ENCODE peak calls at places on chromosome 4, in eight cellular contexts. C, E, W, Q, X, F, M and T are unnamed samples. For H3K36me3, the result is how much of the 10 kb centered on the place peaks cover.

GRCh38 chr4:86274642-86275041 is 85.2 kb downstream of the MAPK10 start:
- DNase-seq in C (no peak), W (no peak), E (no peak), Q (no peak), X (no peak), F (no peak), M (no peak), T (no peak)

GRCh38 chr4:139416073-139416673 is 37.7 kb upstream of the RAB33B start:
- DNase-seq in F (peak), M (peak), W (no peak), E (no peak), X (peak), C (peak), Q (no peak), T (no peak)

GRCh38 chr4:101500742-101501141 is 153.4 kb upstream of the PPP3CA start:
- DNase-seq in C (no peak), F (no peak), W (no peak), M (no peak), Q (no peak), E (no peak), X (no peak), T (no peak)

GRCh38 chr4:22987861-22988260 is 295.1 kb downstream of the GBA3 start:
- DNase-seq in Q (no peak), W (no peak), X (no peak), C (peak), M (no peak), F (no peak), E (no peak), T (no peak)

GRCh38 chr4:56570041-56570440 is 64.5 kb downstream of the ARL9 start:
- DNase-seq in C (peak), Q (no peak), E (no peak), M (no peak), X (no peak), F (no peak), W (no peak), T (no peak)

GRCh38 chr4:22427676-22428075 is 88.2 kb downstream of the ADGRA3 start:
- DNase-seq in M (no peak), W (peak), Q (no peak), C (no peak), X (no peak), E (no peak), F (no peak), T (no peak)

GRCh38 chr4:84995386-84995785 is 28.9 kb upstream of the WDFY3 start:
- DNase-seq in Q (no peak), F (no peak), X (no peak), M (no peak), W (no peak), E (no peak), C (no peak), T (no peak)

GRCh38 chr4:52912608-52913007 is 50.5 kb downstream of the RASL11B start:
- DNase-seq in C (peak), E (no peak), X (no peak), Q (no peak), F (no peak), W (no peak), M (no peak), T (no peak)

GRCh38 chr4:186684889-186685309 is 38.8 kb downstream of the FAT1 start:
- DNase-seq in F (no peak), W (peak), E (no peak), M (no peak), C (no peak), Q (no peak), X (no peak), T (no peak)

GRCh38 chr4:123748806-123749205 is 352.2 kb downstream of the SPRY1 start:
- DNase-seq in E (no peak), W (no peak), C (no peak), M (no peak), X (no peak), Q (no peak), F (no peak), T (no peak)

GRCh38 chr4:107376293-107376692 is 340.2 kb upstream of the DKK2 start:
- DNase-seq in W (no peak), E (no peak), C (no peak), F (no peak), M (no peak), Q (no peak), X (no peak), T (no peak)

GRCh38 chr4:150534818-150535217 is 47.1 kb upstream of the MAB21L2 start:
- DNase-seq in C (no peak), E (no peak), X (no peak), Q (no peak), W (no peak), M (no peak), F (no peak), T (no peak)

GRCh38 chr4:150583287-150584197 is 1.6 kb downstream of the MAB21L2 start:
- DNase-seq in X (no peak), C (peak), E (peak), M (no peak), W (peak), Q (peak), F (peak), T (no peak)

DNA sequence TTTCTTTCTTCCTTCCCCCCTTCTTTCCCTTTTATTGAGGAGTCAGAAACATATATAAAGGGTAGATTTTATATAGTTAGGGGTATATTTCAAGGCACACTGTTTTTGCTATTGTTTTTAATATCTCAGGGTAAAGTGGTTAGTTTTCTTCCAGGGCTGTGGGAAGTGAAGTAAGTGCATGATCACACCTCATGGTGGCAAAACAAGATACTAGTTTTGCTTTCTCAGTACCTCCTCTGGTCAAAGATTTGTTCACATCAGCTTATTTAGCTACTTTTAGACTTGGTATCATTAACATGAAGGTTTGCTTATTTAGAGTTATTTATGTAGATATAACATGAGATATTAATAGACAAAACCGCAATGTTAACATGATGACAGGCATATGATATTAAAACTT is 21.8 kb downstream of the ADAM29 start:
- DNase-seq in Q (no peak), M (no peak), X (no peak), W (no peak), E (no peak), F (no peak), C (no peak), T (no peak)
- H3K36me3 ChIP-seq in Q (under half), M (under half), X (under half), W (under half), E (under half), F (under half), C (under half), T (under half)

DNA sequence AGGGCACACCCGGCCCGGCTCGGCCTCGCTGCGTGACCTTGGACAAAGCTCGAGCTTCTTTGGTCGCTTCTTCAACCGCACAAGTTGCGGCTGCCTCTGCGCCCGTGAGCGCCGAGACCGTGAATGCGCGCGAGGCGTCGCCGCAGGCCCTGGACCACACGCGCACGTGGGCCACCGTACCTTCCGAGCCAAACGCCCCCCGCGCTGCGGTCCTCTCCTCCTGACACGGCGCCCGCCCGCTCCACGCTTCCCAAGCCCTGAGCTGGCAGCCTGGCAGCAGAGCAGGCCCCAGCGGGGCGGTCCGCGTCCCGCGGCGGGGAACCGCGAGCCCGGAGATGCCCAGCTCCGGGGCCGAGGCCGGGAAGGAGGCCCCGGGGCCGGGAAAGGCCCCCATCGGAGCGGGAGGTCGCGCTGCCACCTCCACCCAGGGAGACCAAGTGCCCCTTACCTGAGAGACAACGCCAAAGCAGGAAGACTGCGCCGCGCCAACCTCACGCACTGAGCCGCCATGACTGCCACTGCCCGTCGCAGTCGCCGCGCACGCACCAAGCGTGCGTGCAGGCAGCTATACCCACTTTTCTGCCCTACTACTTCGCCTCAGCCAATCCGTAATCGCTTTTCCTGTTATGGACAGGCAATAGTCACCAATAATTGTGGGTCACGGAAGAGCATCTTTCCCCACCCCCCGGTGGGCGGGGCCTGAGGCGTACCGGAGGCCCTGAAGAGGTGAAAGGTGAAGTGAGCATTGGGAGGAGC is at the start of gene GRPEL1:
- DNase-seq in E (peak), Q (peak), M (peak), X (peak), W (peak), F (peak), C (peak), T (peak)
- TF ChIP-seq POLR2A in E (peak), Q (peak), M (peak), X (peak), W (peak), F (peak), C (peak), T (peak)

DNA sequence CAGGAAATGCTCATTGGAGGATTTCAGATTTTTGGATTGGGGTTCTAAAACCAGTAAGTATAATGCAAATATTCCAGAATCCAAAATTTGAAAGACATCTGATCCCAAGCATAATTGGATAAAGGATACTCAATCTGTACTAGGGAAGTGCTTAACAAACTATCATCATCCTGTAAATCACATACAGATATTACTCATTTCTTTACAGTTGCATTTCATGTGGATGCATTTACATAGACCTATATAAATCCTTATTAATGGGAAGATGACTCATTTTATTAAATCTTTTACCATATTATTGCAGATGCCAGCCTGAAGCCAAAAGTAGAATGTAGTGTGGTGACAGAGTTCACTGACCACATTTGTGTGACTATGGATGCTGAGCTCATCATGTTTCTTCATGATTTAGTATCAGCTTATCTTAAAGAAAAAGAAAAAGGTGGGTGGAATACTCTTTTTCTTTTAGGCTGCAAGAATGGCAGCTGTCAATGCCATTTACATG is 22.4 kb upstream of the ADAD1 start:
- DNase-seq in Q (no peak), E (no peak), F (no peak), C (no peak), W (no peak), M (no peak), X (no peak), T (no peak)
- H3K36me3 ChIP-seq in Q (half or more), E (under half), F (under half), C (under half), W (under half), M (under half), X (under half), T (under half)

GRCh38 chr4:169650227-169650936 is 30.0 kb downstream of the CLCN3 start:
- DNase-seq in Q (no peak), E (no peak), M (no peak), W (no peak), C (no peak), F (no peak), X (no peak), T (no peak)

GRCh38 chr4:169652535-169652934 is 32.2 kb downstream of the CLCN3 start:
- DNase-seq in Q (no peak), C (no peak), X (no peak), M (no peak), E (no peak), F (no peak), W (no peak), T (no peak)

GRCh38 chr4:169645627-169646026 is 25.2 kb downstream of the CLCN3 start:
- DNase-seq in C (no peak), M (no peak), E (no peak), W (no peak), X (no peak), Q (no peak), F (no peak), T (no peak)

GRCh38 chr4:169644802-169645201 is 24.4 kb downstream of the CLCN3 start:
- DNase-seq in W (no peak), C (no peak), E (no peak), X (no peak), Q (no peak), F (no peak), M (no peak), T (no peak)

GRCh38 chr4:169649545-169650226 is 29.3 kb downstream of the CLCN3 start:
- DNase-seq in E (no peak), F (no peak), X (peak), C (no peak), M (no peak), W (peak), Q (no peak), T (peak)
- TF ChIP-seq POLR2A in E (no peak), F (no peak), X (no peak), C (no peak), M (no peak), W (no peak), Q (no peak), T (no peak)

DNA sequence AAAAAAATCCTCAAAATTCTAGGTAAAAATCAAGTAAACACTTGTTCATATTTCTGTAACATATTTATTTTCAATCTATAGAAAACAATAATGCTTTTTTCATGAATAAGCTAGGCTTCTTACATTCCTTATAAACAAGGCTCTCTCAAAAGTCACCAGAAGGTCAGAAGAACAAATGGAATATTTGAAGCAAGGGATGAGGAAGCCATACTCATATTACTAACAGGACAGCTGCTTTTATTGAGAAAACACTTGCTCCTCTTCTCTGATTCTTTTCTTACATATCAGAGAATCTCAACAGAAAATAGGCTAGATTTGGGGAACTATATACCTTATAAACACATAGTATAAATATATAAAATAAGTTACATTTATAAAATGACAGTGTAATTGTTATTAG is 67.9 kb downstream of the METTL14 start:
- DNase-seq in C (no peak), F (no peak), W (no peak), Q (no peak), M (no peak), E (no peak), X (no peak), T (no peak)
- H3K36me3 ChIP-seq in C (under half), F (under half), W (under half), Q (under half), M (under half), E (under half), X (under half), T (under half)

GRCh38 chr4:38670939-38671593 is 7.1 kb downstream of the KLF3 start:
- DNase-seq in E (no peak), C (no peak), F (peak), X (no peak), M (no peak), Q (peak), W (peak), T (no peak)
- TF ChIP-seq POLR2A in E (no peak), C (no peak), F (no peak), X (no peak), M (no peak), Q (no peak), W (no peak), T (no peak)